ENCODE peak calls at places on chromosomes 6 and 20, in six cellular contexts. K, Y, M, V, E and U are unnamed samples.

GRCh38 chr20:31515775-31516107 is 1.5 kb downstream of the HM13 start:
- DNase-seq in E (no peak), K (no peak), V (no peak), M (no peak), Y (no peak), U (no peak)

GRCh38 chr6:1686117-1687098 is 76.7 kb downstream of the FOXC1 start:
- DNase-seq in V (no peak), Y (no peak), M (peak; percentile 58), K (no peak), E (no peak), U (peak; percentile 28)

GRCh38 chr6:118387921-118388701 is 160.0 kb upstream of the PLN start:
- DNase-seq in Y (peak; percentile 3), K (no peak), V (no peak), M (no peak), E (no peak), U (peak; percentile 76)

GRCh38 chr6:41073968-41074691 is 1.4 kb downstream of the NFYA start:
- DNase-seq in V (no peak), K (no peak), E (no peak), Y (no peak), M (no peak), U (no peak)

GRCh38 chr6:24359640-24360454 is 2.0 kb upstream of the DCDC2 start:
- DNase-seq in K (peak; percentile 28), M (peak; percentile 88), Y (peak; percentile 71), E (peak; percentile 51), V (no peak), U (peak; percentile 54)

GRCh38 chr6:121319603-121320002 is 14.7 kb downstream of the TBC1D32 start:
- DNase-seq in K (no peak), M (no peak), Y (no peak), E (no peak), V (no peak), U (no peak)

GRCh38 chr6:1770435-1770843 is 160.7 kb downstream of the FOXC1 start:
- DNase-seq in E (no peak), Y (no peak), M (no peak), K (peak; percentile 65), V (no peak), U (no peak)

GRCh38 chr20:62804632-62805364 is at the start of gene OGFR:
- DNase-seq in Y (no peak), E (peak; percentile 90), V (no peak), M (peak; percentile 96), K (no peak), U (no peak)

GRCh38 chr20:19252670-19253120 is 40.3 kb downstream of the SLC24A3 start:
- DNase-seq in V (no peak), E (no peak), M (no peak), Y (no peak), K (no peak), U (no peak)

GRCh38 chr6:36350681-36351091 is 14.0 kb upstream of the BNIP5 start:
- DNase-seq in Y (no peak), K (no peak), V (no peak), M (no peak), E (peak; percentile 68), U (no peak)

GRCh38 chr6:130600880-130601341 is 226.3 kb upstream of the SMLR1 start:
- DNase-seq in K (no peak), M (no peak), V (no peak), Y (no peak), E (no peak), U (no peak)

GRCh38 chr20:219290-220115 is 7.6 kb upstream of the DEFB129 start:
- DNase-seq in V (peak; percentile 43), M (peak; percentile 34), Y (peak; percentile 27), E (no peak), K (no peak), U (peak; percentile 15)

GRCh38 chr20:21609221-21609620 is 95.4 kb upstream of the NKX2-2 start:
- DNase-seq in M (no peak), K (no peak), E (no peak), V (peak; percentile 10), Y (no peak), U (no peak)

GRCh38 chr20:21608777-21609176 is 94.9 kb upstream of the NKX2-2 start:
- DNase-seq in Y (no peak), M (no peak), E (no peak), K (no peak), V (no peak), U (no peak)

GRCh38 chr20:21615617-21616080 is 89.8 kb upstream of the PAX1 start:
- DNase-seq in V (peak; percentile 66), E (peak; percentile 45), M (peak; percentile 70), K (no peak), Y (peak; percentile 26), U (peak; percentile 42)

GRCh38 chr20:21609981-21610380 is 95.5 kb upstream of the PAX1 start:
- DNase-seq in E (no peak), K (no peak), M (no peak), V (no peak), Y (no peak), U (no peak)

GRCh38 chr20:21613512-21613911 is 92.0 kb upstream of the PAX1 start:
- DNase-seq in M (no peak), K (no peak), E (no peak), V (peak; percentile 46), Y (no peak), U (no peak)
- TF ChIP-seq REST in M (no peak), K (no peak), E (no peak), V (no peak), Y (no peak), U (no peak)

GRCh38 chr6:61887425-61887824 is 398.6 kb downstream of the KHDRBS2 start:
- DNase-seq in V (no peak), M (no peak), K (no peak), E (no peak), Y (no peak), U (no peak)
- TF ChIP-seq SIN3A in V (no peak), M (no peak), K (no peak), E (no peak), Y (no peak), U (no peak)

DNA sequence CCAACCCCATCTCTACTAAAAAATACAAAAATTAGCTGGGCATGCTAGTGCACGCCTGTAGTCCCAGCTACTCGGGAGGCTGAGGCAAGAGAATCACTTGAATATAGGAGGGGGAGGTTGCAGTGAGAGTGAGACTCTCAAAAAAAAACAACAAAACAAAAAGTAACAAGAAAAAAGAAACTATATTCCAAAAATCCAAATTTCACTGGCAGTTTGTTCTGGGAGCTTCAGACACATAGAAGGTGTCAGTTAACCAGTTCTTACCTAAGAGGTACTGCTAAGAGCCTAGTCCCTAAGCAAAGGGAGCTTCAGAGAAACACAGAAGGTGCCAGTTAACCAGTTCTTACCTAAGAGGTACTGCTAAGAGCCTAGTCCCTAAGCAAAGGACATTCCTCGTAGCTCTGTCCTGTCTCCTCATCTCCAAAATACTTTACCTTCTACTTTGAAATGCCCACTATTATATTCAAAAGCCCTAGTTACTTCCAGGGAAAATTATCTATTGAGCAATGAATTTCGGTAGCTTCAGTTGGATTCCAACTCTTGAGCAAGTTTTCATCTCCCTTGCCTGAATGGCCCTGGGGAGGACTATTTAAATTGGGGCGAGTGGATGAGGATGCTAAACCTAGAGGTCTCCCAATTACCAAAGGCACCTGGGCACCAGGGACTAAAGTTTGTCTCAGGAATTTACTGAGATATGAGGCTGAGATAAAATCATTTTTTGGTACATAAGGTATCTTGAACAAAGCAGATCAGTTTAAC is 41.0 kb downstream of the HFE start:
- DNase-seq in V (no peak), E (no peak), K (no peak), M (no peak), Y (no peak), U (no peak)
- H3K4me3 ChIP-seq in V (no peak overlapping the region), E (peak overlapping the region; percentile 72), K (peak overlapping the region; percentile 83), M (peak overlapping the region; percentile 84), Y (no peak overlapping the region), U (peak overlapping the region; percentile 100)

DNA sequence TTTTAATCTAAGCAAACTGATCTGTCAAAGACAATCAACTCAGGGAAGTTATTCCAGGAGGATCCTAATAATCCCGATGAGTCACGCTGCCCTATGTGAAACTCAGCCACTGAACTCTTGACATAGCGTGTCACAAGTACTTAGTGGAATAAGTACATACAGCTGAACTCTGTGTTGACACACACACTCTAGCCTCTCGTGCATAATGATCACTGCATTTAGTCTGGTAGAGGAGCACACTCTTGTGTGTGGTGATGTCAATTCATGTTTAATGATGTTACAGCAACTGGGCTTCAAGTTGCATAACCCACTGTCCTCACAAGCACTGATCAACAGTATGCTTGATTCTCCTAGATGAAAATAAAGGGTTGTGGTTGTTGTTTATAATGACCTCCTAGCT is 148.3 kb downstream of the HACE1 start:
- DNase-seq in V (peak; percentile 80), E (no peak), M (no peak), K (no peak), Y (no peak), U (peak; percentile 2)
- TF ChIP-seq REST in V (no peak), E (no peak), M (no peak), K (no peak), Y (no peak), U (no peak)

GRCh38 chr20:4444404-4444803 is 277.3 kb upstream of the PRND start:
- DNase-seq in Y (no peak), V (no peak), E (no peak), M (no peak), K (no peak), U (no peak)

GRCh38 chr20:4445331-4445730 is 276.4 kb upstream of the PRND start:
- DNase-seq in Y (no peak), V (no peak), K (no peak), M (no peak), E (no peak), U (no peak)

GRCh38 chr20:4441871-4442270 is 279.8 kb upstream of the PRND start:
- DNase-seq in M (no peak), K (no peak), V (no peak), Y (no peak), E (no peak), U (no peak)

GRCh38 chr20:4441191-4441590 is 280.5 kb upstream of the PRND start:
- DNase-seq in Y (no peak), M (no peak), E (no peak), V (no peak), K (no peak), U (no peak)

GRCh38 chr20:4443016-4443415 is 278.7 kb upstream of the PRND start:
- DNase-seq in Y (no peak), M (no peak), K (no peak), E (no peak), V (no peak), U (no peak)
- TF ChIP-seq SIN3A in Y (no peak), M (no peak), K (no peak), E (no peak), V (no peak), U (no peak)

DNA sequence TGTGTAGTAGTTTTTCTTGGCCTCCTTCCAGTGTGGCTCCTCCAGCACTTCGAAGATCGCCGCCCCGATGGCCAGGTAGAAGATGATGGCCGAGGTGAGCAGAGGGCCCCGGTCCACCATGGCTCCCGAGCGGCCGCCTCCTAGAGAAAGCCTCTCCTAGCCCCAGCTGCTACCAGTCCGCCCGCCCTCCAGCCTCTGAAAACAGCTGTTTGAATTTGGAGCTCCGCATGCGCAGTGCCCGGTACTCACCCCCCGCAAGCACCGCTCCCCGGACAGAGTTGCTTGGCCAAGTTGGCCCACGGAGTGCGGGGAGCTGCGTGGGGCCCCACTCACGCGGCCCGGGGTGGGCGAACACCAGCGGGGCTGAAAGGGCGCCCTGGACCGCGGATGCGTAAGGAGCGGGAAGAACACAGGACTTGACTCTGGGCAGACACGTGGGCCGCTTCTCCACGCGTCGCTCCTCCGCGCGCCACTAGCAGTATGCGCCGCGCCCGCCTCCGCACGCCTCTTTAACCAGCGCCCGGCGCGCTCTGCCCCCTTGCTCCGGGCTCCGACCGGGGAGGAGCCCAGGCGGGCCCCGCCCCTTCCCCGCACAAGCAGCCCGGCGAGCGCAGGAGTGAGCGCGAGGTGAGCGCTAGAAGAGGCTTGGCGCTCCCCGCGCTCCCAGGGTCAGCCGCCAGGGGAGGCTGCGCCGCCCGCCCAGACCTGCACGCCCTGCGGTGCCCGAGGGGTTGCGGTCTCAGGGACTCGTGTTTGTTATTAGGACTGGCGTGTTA is at the start of gene KCNK5:
- DNase-seq in M (peak; percentile 96), Y (peak; percentile 73), K (no peak), V (peak; percentile 13), E (peak; percentile 98), U (no peak)
- H3K4me3 ChIP-seq in M (peak within 1 kb of the TSS; percentile 49), Y (peak within 1 kb of the TSS; percentile 88), K (peak within 1 kb of the TSS; percentile 57), V (no peak within 1 kb of the TSS), E (peak within 1 kb of the TSS; percentile 73), U (peak within 1 kb of the TSS; percentile 51)